ENCODE peak calls at places on chromosome 9, in four cellular contexts. D is trophoblast cell, V is H9, Y is mesenchymal stem cell. C is an unnamed sample.

GRCh38 chr9:129888085-129888808 is 53.0 kb downstream of the USP20 start:
- DNase-seq in D (peak), V (no peak), Y (no peak), C (no peak)

GRCh38 chr9:69122086-69122390 is 52.0 kb upstream of the TJP2 start:
- DNase-seq in D (peak), V (peak), Y (peak), C (no peak)

GRCh38 chr9:117936185-117936758 is 232.1 kb downstream of the TLR4 start:
- DNase-seq in D (no peak), V (no peak), Y (no peak), C (no peak)

GRCh38 chr9:107325842-107326241 is 42.8 kb downstream of the RAD23B start:
- DNase-seq in D (no peak), V (no peak), Y (no peak), C (no peak)

GRCh38 chr9:18826248-18826647 is 206.8 kb downstream of the SAXO1 start:
- DNase-seq in D (no peak), V (peak), Y (no peak), C (no peak)

GRCh38 chr9:122084276-122084675 is 8.8 kb downstream of the TTLL11 start:
- DNase-seq in D (no peak), V (no peak), Y (no peak), C (no peak)

GRCh38 chr9:16030513-16031185 is 477.8 kb downstream of the CCDC171 start:
- DNase-seq in D (peak), V (no peak), Y (peak), C (no peak)

GRCh38 chr9:77215874-77216273 is 38.5 kb downstream of the VPS13A start:
- DNase-seq in D (no peak), V (no peak), Y (peak), C (no peak)

GRCh38 chr9:86557063-86557766 is 203.0 kb upstream of the TUT7 start:
- DNase-seq in D (peak), V (no peak), Y (peak), C (no peak)

GRCh38 chr9:137273616-137274320 is 3.8 kb upstream of the TOR4A start:
- DNase-seq in D (no peak), V (peak), Y (no peak), C (no peak)

GRCh38 chr9:137836831-137837241 is 40.7 kb upstream of the CACNA1B start:
- DNase-seq in D (no peak), V (no peak), Y (no peak), C (no peak)

GRCh38 chr9:13125261-13125660 is 154.2 kb downstream of the MPDZ start:
- DNase-seq in D (no peak), V (no peak), Y (no peak), C (no peak)

GRCh38 chr9:122941560-122942234 is 877 bp downstream of the RABGAP1 start:
- DNase-seq in D (peak), V (no peak), Y (peak), C (no peak)

GRCh38 chr9:122860319-122861142 is 32.1 kb upstream of the PDCL start:
- DNase-seq in D (no peak), V (no peak), Y (peak), C (no peak)

GRCh38 chr9:97633859-97634485 is 351 bp downstream of the NCBP1 start:
- DNase-seq in D (no peak), V (no peak), Y (no peak), C (no peak)

GRCh38 chr9:37676411-37676830 is 25.7 kb downstream of the FRMPD1 start:
- DNase-seq in D (no peak), V (no peak), Y (no peak), C (peak)

GRCh38 chr9:15755660-15756059 is 202.8 kb downstream of the CCDC171 start:
- DNase-seq in D (no peak), V (no peak), Y (peak), C (no peak)

GRCh38 chr9:106648799-106649198 is 214.2 kb upstream of the ZNF462 start:
- DNase-seq in D (peak), V (no peak), Y (peak), C (no peak)

GRCh38 chr9:129557192-129558036 is 63.5 kb downstream of the C9orf50 start:
- DNase-seq in D (no peak), V (peak), Y (peak), C (peak)

GRCh38 chr9:76453785-76454184 is 5.2 kb upstream of the GCNT1 start:
- DNase-seq in D (peak), V (no peak), Y (peak), C (no peak)

GRCh38 chr9:89154651-89155336 is 23.8 kb downstream of the SHC3 start:
- DNase-seq in D (peak), V (no peak), Y (peak), C (no peak)

GRCh38 chr9:88011005-88011766 is 36.9 kb upstream of the CDK20 start:
- DNase-seq in D (peak), V (no peak), Y (peak), C (no peak)

GRCh38 chr9:109107402-109108240 is 12.1 kb downstream of the TMEM245 start:
- DNase-seq in D (peak), V (no peak), Y (peak), C (no peak)

GRCh38 chr9:70111641-70112236 is 68.1 kb downstream of the MAMDC2 start:
- DNase-seq in D (no peak), V (no peak), Y (no peak), C (no peak)

GRCh38 chr9:102514541-102514940 is 480.6 kb upstream of the CYLC2 start:
- DNase-seq in D (no peak), V (no peak), Y (no peak), C (no peak)

GRCh38 chr9:130570200-130570599 is 9.2 kb upstream of the FUBP3 start:
- DNase-seq in D (no peak), V (no peak), Y (peak), C (no peak)

GRCh38 chr9:124882221-124882620 is 20.3 kb downstream of the ARPC5L start:
- DNase-seq in D (no peak), V (no peak), Y (no peak), C (no peak)
- H2BK12ac ChIP-seq in D (no peak), V (no peak), Y (no peak), C (no peak)

GRCh38 chr9:91063471-91063870 is 261.9 kb downstream of the SYK start:
- DNase-seq in D (no peak), V (no peak), Y (no peak), C (no peak)

GRCh38 chr9:91062281-91062680 is 260.7 kb downstream of the SYK start:
- DNase-seq in D (no peak), V (no peak), Y (no peak), C (no peak)

GRCh38 chr9:91059713-91060112 is 258.1 kb downstream of the SYK start:
- DNase-seq in D (no peak), V (no peak), Y (no peak), C (no peak)

GRCh38 chr9:91056917-91057316 is 255.3 kb downstream of the SYK start:
- DNase-seq in D (no peak), V (no peak), Y (peak), C (no peak)

DNA sequence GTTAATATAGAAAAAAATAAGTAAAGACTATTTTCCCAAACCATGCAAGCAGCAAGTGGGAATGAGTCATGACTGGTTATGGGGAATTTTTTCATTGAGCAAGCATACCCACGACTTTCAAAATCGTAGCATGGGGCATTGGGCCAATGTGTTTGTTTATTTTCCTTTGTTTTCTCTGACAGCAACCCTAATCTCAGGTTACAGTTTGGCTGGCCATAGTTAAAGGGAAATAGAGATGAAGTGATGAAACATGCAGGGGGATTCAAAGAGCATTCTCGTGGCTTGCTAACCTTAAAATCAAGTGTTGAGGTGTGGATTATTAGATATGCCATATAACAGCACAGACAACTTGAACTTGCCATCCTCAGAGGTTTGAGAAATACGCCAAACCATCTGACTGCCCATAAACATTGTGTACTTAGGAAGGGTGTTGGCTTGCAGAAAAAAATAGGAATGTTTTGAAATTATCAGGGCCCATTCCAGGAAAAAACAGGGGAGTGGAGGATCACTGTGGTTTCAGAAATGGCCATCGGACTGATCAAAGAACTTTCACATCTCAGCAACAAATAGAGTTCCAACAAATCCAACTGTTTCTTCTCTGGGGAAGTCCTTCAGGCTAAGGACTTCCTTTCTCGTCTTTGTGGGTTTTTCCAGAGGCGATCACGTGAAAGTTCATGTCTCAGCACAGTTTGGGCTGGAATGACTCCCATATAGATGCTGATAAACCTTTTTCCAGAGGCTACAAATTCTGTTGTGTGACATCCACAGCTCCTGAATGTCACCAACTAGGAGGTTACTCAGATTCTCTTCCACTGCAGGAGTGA is 259.1 kb downstream of the SYK start:
- DNase-seq in D (peak), V (no peak), Y (peak), C (no peak)
- H3K4ac ChIP-seq in D (no peak), V (no peak), Y (peak), C (no peak)

GRCh38 chr9:95385521-95385920 is 68.0 kb upstream of the FANCC start:
- DNase-seq in D (no peak), V (no peak), Y (no peak), C (no peak)
- H2BK12ac ChIP-seq in D (peak), V (no peak), Y (no peak), C (no peak)

DNA sequence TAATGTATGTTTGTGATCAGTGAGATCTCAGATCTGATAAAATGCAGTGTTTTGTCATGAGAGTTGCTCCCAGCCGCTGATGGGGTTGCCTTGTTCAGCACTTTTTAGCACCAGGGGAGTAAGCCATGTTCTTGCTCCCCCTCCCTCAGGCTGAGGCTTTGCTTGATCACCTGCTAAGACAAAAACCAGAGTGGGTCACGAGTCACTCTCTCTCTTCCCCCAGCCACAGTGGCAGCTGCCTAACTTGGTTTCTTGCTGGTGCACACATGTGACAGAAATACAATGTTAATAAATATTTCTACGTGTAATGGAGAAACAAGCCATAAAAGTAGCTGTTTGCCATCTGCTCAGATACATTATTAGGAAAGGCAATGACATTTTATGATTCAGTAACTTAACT is 212.4 kb upstream of the DMRT1 start:
- DNase-seq in D (no peak), V (no peak), Y (no peak), C (no peak)
- H3K4ac ChIP-seq in D (no peak), V (no peak), Y (no peak), C (no peak)

GRCh38 chr9:27497883-27498553 is 26.1 kb upstream of the IFNK start:
- DNase-seq in D (no peak), V (no peak), Y (no peak), C (peak)
- H2BK12ac ChIP-seq in D (no peak), V (no peak), Y (no peak), C (no peak)

DNA sequence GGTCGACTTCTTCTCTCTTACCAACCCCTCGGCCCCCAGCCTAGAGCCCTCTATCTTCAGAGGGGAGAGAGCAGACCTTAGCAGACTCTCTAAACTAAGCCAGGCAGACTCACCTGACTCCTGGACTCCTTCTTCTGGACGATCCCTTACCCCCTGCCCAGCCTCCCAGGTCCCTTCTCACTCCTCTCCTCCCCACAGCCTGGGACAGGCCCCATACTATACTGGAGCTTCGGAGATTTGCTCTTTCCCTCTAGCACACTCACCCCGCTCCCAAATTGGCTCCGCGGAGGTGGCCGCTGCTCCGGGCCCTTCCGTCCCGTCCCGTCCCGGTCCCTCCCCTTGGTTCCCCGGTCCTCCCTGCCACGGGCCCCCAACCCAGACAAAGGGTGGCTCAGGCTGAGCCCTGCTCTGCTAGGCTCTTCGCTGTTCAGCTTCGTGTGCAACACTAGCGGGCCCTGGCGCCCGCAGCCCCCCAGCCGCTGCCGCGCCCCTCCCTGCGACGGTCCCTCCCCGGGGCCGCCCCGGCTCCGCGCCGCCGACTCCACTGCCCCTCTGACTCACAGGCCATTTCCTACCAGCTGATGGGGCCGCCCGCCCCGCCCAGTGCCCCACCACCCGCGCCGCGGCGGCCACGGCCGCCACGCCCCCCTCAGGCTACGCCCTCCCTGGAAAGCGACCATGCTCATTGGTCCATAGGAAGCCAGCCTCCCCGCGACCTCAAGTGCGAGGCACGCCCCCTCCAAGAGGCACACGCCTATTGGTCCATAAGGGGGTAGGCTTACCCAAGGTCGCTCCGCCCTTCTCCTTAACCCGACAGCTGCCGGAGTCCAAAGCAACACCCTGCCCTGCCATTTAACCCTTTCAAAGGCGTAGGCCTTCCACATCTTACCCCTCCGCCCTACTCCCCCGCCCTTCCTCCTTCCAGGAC is 4.4 kb downstream of the ATOSB start:
- DNase-seq in D (peak), V (peak), Y (peak), C (peak)
- H3K4ac ChIP-seq in D (peak), V (no peak), Y (peak), C (no peak)

C was measured in neuronal stem cell.